ENCODE peak calls at places on chromosomes 13 and 19, in five cellular contexts. Q is tibial nerve, W is heart left ventricle, J is sigmoid colon, A is A549. O is an unnamed sample.

GRCh38 chr13:52903320-52903719 is 54.9 kb upstream of the PCDH8 start:
- DNase-seq in W (no peak), J (no peak), Q (no peak), A (no peak), O (no peak)

GRCh38 chr19:44626067-44626624 is 12.8 kb downstream of the IGSF23 start:
- DNase-seq in W (no peak), Q (no peak), A (peak), J (no peak), O (no peak)

GRCh38 chr13:43489168-43489730 is 297.5 kb downstream of the ENOX1 start:
- DNase-seq in A (no peak), Q (no peak), W (peak), J (peak), O (no peak)

GRCh38 chr13:31282741-31283455 is 83.1 kb downstream of the B3GLCT start:
- DNase-seq in A (no peak), W (no peak), J (no peak), Q (no peak), O (no peak)

GRCh38 chr19:37902668-37903067 is 3.7 kb downstream of the WDR87 start:
- DNase-seq in J (peak), A (peak), Q (peak), W (peak), O (peak)

GRCh38 chr13:100388923-100389322 is 199.7 kb downstream of the GGACT start:
- DNase-seq in Q (no peak), J (no peak), W (no peak), A (no peak), O (no peak)

GRCh38 chr13:97280478-97280877 is 58.3 kb downstream of the MBNL2 start:
- DNase-seq in J (no peak), A (no peak), W (no peak), Q (no peak), O (no peak)

GRCh38 chr19:17424743-17425365 is 5.0 kb downstream of the MVB12A start:
- DNase-seq in A (peak), W (no peak), J (no peak), Q (no peak), O (peak)

GRCh38 chr13:98214008-98214643 is 37.1 kb upstream of the RNF113B start:
- DNase-seq in Q (no peak), J (no peak), W (peak), A (no peak), O (no peak)

GRCh38 chr13:114057131-114058050 is 75.0 kb downstream of the RASA3 start:
- DNase-seq in J (no peak), W (no peak), Q (no peak), A (no peak), O (no peak)

GRCh38 chr13:108214511-108215383 is 589 bp downstream of the LIG4 start:
- DNase-seq in Q (no peak), W (peak), A (no peak), J (peak), O (peak)

GRCh38 chr13:75101997-75102720 is 379.8 kb downstream of the TBC1D4 start:
- DNase-seq in W (no peak), A (no peak), J (no peak), Q (no peak), O (no peak)

GRCh38 chr19:39845621-39846175 is 481 bp downstream of the FBL start:
- DNase-seq in W (no peak), J (no peak), Q (no peak), A (no peak), O (peak)

GRCh38 chr13:101144808-101145419 is 271.4 kb downstream of the NALCN start:
- DNase-seq in A (peak), Q (no peak), J (no peak), W (no peak), O (peak)

GRCh38 chr13:56988543-56988942 is 152.2 kb upstream of the PRR20A start:
- DNase-seq in J (no peak), A (no peak), Q (no peak), W (no peak), O (no peak)

GRCh38 chr13:29500426-29500825 is 95.1 kb downstream of the SLC7A1 start:
- DNase-seq in Q (no peak), A (no peak), J (no peak), W (no peak), O (no peak)

GRCh38 chr13:97348569-97349100 is 85.3 kb upstream of the RAP2A start:
- DNase-seq in W (no peak), A (no peak), Q (no peak), J (no peak), O (no peak)

GRCh38 chr13:102608944-102609343 is 12.2 kb downstream of the TPP2 start:
- DNase-seq in W (no peak), Q (no peak), A (no peak), J (no peak), O (no peak)

GRCh38 chr13:84844473-84844872 is 954.7 kb downstream of the SLITRK6 start:
- DNase-seq in Q (no peak), W (no peak), J (no peak), A (peak), O (no peak)

GRCh38 chr13:113926951-113927660 is 46.8 kb downstream of the C13orf46 start:
- DNase-seq in Q (peak), J (no peak), W (peak), A (no peak), O (no peak)

DNA sequence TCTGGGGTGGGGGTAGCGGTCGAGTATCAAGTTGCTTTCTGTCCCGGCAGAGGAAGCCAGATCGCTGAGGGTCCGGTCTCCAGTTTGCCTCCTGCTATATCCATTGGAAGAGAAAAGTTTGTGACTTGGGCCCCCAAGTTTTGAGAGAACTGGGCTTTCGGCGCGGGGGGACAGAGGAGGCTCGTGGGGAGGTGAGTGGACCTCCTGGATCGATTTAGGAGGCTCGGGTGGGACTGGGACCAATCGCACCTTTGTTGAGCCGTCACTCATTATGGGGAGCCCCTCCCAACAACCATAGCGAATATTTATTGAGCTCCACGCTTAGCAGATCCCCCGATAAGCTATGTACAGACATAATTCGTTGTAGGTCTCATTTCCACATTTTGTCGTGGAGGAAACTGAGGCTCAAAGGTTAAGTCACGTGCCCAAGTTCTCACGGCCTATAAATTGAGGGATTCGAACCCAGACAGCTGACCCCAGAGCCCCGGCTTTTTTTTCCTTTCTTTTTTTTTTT is 909 bp downstream of the RFXANK start:
- DNase-seq in Q (no peak), A (no peak), J (no peak), W (no peak), O (peak)
- TF ChIP-seq POLR2A in Q (no peak), A (peak), J (no peak), W (no peak), O (no peak)

GRCh38 chr19:52689804-52690394 is 44.9 kb downstream of the ZNF611 start:
- DNase-seq in W (peak), Q (peak), J (peak), A (no peak), O (peak)
- TF ChIP-seq POLR2A in W (no peak), Q (no peak), J (no peak), A (no peak), O (no peak)

GRCh38 chr19:58547323-58548312 is 3.8 kb downstream of the TRIM28 start:
- DNase-seq in W (peak), Q (no peak), J (no peak), A (no peak), O (no peak)
- TF ChIP-seq POLR2A in W (no peak), Q (no peak), J (no peak), A (no peak), O (no peak)

DNA sequence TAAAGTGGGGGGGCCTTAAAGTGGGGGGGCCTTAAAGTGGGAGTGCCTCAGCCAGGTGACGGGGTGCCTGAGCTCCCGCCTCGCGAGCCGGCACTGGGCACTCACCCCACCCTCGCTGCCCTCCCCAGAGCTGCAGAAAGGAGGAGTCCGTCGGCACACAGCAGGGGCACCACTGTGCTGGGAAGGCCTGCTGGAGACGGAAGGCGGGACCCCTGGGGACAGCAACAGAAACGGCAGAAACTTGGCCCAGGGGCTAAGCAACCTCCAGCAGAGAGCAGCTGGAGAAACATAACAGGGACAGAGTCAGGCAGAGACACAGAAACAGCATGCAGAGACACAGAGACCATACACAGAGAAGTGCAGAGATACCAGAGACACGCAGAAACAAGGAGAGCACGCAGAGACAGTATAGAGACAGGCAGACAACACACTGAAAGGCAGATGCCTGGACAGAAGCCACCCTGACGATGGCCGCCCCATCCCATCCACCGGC is 7.9 kb downstream of the CFD start:
- DNase-seq in W (no peak), Q (no peak), J (no peak), A (no peak), O (no peak)
- TF ChIP-seq POLR2A in W (no peak), Q (no peak), J (no peak), A (no peak), O (no peak)

GRCh38 chr19:49857061-49857833 is 6.3 kb downstream of the PTOV1 start:
- DNase-seq in Q (no peak), W (no peak), J (no peak), A (no peak), O (no peak)
- TF ChIP-seq POLR2A in Q (no peak), W (no peak), J (no peak), A (peak), O (no peak)

DNA sequence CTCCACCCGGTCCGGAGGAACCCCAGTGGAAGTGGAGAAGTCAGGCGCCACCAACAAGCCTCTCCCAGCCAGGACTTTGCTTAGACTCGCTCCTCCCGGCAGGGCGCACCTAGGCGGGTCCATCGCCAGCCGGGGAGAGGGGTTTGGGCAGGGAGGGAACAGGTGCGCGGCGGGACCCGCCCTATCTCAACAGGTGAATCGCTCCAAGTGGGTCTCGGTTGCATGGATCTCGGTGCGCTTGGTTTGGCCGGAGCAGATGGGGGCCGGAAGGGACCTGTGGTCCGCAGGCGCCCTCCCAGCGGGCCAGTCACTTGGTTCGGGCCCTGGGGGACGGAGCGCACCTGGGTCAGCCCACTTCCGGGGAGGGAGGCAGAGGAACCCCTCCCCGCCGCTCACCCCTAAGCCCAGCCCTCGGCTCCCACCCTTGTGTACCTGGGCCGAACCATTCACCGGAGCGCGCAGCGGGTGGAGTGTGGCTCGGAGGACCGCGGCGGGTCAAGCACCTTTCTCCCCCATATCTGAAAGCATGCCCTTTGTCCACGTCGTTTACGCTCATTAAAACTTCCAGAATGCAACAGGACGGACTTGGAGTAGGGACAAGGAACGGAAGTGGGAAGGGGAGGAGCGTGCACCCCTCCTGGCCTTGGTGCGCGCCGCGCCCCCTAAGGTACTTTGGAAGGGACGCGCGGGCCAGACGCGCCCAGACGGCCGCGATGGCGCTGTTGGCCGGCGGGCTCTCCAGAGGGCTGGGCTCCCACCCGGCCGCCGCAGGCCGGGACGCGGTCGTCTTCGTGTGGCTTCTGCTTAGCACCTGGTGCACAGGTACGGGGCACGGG is at the start of gene LSR:
- DNase-seq in A (peak), W (no peak), Q (no peak), J (no peak), O (no peak)
- TF ChIP-seq POLR2A in A (no peak), W (no peak), Q (no peak), J (peak), O (no peak)

GRCh38 chr19:41871573-41872383 is 5.3 kb upstream of the CD79A start:
- DNase-seq in Q (no peak), J (peak), A (peak), W (no peak), O (no peak)

GRCh38 chr19:41869374-41869955 is 7.6 kb upstream of the CD79A start:
- DNase-seq in Q (no peak), J (no peak), W (no peak), A (no peak), O (no peak)

GRCh38 chr19:41872384-41872774 is 4.7 kb upstream of the CD79A start:
- DNase-seq in W (no peak), Q (no peak), A (no peak), J (no peak), O (no peak)

GRCh38 chr19:41868989-41869300 is 8.1 kb upstream of the CD79A start:
- DNase-seq in Q (no peak), W (no peak), J (no peak), A (no peak), O (no peak)

GRCh38 chr19:41870401-41870873 is 6.6 kb upstream of the CD79A start:
- DNase-seq in J (no peak), Q (no peak), A (peak), W (no peak), O (peak)
- TF ChIP-seq POLR2A in J (no peak), Q (no peak), A (no peak), W (no peak), O (no peak)

DNA sequence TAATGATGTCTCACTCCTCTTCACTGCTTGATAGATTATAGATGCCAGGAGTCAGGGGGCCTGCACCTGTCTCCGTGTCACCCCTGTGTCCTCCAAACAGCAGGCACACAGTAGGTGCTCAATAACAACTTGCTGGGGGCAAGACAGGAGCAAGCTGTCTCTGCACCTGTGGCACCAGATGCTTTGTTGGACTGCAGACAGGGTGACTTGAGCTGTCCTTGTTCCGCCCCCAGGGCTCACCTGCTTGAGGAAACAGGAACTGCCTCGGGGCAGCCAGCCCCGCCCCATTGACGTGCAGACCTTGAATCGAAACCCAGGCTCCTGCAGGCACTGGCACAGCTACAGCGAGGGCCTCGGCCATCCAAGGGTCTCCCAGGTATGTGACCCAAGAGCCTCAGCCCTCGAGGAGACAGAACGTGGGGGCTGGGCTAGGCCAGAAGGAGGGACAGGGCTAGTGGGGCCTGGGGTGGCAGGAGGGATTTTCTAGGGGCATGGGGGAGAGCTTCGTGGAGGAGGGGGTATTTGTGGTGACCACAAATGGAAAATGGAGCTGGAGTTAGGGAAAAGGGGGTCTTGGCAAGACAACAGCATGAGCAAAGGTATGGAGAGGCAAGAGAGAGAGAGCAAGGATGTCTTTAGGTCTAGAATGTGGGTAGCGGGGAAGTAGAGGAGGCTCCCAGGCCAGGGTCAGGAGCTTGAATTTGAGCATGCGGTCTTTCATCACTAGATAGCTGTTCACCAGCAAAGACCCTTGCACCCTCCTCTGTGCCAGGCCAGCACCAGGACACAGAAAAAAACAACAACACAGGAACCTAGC is at the start of gene HSH2D:
- DNase-seq in J (no peak), A (no peak), W (peak), Q (no peak), O (no peak)
- TF ChIP-seq POLR2A in J (peak), A (no peak), W (no peak), Q (no peak), O (no peak)

O was measured in erythroblast.